ENCODE peak calls at places on chromosomes 2 and 18, in four cellular contexts. One of them, this sample, is unnamed.

GRCh38 chr2:206368933-206369569 is 74.3 kb upstream of the ADAM23 start:
- DNase-seq in CD8-positive, alpha-beta T cell: no peak
- DNase-seq in HCT116: no peak
- DNase-seq in esophagus squamous epithelium: no peak
- DNase-seq in this sample: no peak

GRCh38 chr18:78937166-78937565 is 42.5 kb upstream of the SALL3 start:
- DNase-seq in esophagus squamous epithelium: no peak
- DNase-seq in HCT116: no peak
- DNase-seq in CD8-positive, alpha-beta T cell: no peak
- DNase-seq in this sample: no peak

GRCh38 chr2:14715600-14715999 is 83.1 kb downstream of the LRATD1 start:
- DNase-seq in HCT116: no peak
- DNase-seq in esophagus squamous epithelium: no peak
- DNase-seq in CD8-positive, alpha-beta T cell: no peak
- DNase-seq in this sample: no peak

GRCh38 chr2:26724004-26724750 is 31.7 kb downstream of the KCNK3 start:
- DNase-seq in HCT116: peak; percentile 93
- DNase-seq in CD8-positive, alpha-beta T cell: no peak
- DNase-seq in esophagus squamous epithelium: no peak
- DNase-seq in this sample: peak; percentile 54

GRCh38 chr2:237254911-237255578 is 158.9 kb downstream of the COL6A3 start:
- DNase-seq in HCT116: no peak
- DNase-seq in esophagus squamous epithelium: no peak
- DNase-seq in CD8-positive, alpha-beta T cell: no peak
- DNase-seq in this sample: no peak

GRCh38 chr18:13217466-13217961 is 1.0 kb upstream of the LDLRAD4 start:
- DNase-seq in esophagus squamous epithelium: no peak
- DNase-seq in CD8-positive, alpha-beta T cell: peak; percentile 18
- DNase-seq in HCT116: no peak
- DNase-seq in this sample: no peak

GRCh38 chr18:25077933-25078707 is 273.8 kb downstream of the ZNF521 start:
- DNase-seq in esophagus squamous epithelium: no peak
- DNase-seq in HCT116: no peak
- DNase-seq in CD8-positive, alpha-beta T cell: no peak
- DNase-seq in this sample: no peak

GRCh38 chr2:175805442-175806114 is 196.5 kb downstream of the LNPK start:
- DNase-seq in esophagus squamous epithelium: no peak
- DNase-seq in CD8-positive, alpha-beta T cell: no peak
- DNase-seq in HCT116: no peak
- DNase-seq in this sample: no peak

GRCh38 chr2:230347659-230348305 is 20.8 kb downstream of the SP140L start:
- DNase-seq in esophagus squamous epithelium: no peak
- DNase-seq in CD8-positive, alpha-beta T cell: no peak
- DNase-seq in HCT116: no peak
- DNase-seq in this sample: peak; percentile 22

GRCh38 chr18:12296087-12296403 is 12.0 kb upstream of the TUBB6 start:
- DNase-seq in esophagus squamous epithelium: no peak
- DNase-seq in CD8-positive, alpha-beta T cell: no peak
- DNase-seq in HCT116: no peak
- DNase-seq in this sample: no peak

GRCh38 chr2:221570321-221571107 is 1.6 kb downstream of the EPHA4 start:
- DNase-seq in CD8-positive, alpha-beta T cell: no peak
- DNase-seq in esophagus squamous epithelium: no peak
- DNase-seq in HCT116: no peak
- DNase-seq in this sample: no peak

GRCh38 chr18:49362431-49362830 is 98.0 kb downstream of the DYM start:
- DNase-seq in CD8-positive, alpha-beta T cell: no peak
- DNase-seq in HCT116: no peak
- DNase-seq in esophagus squamous epithelium: no peak
- DNase-seq in this sample: no peak

GRCh38 chr2:6343076-6343475 is 522.6 kb downstream of the CMPK2 start:
- DNase-seq in CD8-positive, alpha-beta T cell: no peak
- DNase-seq in esophagus squamous epithelium: no peak
- DNase-seq in HCT116: no peak
- DNase-seq in this sample: no peak

GRCh38 chr2:172931923-172932520 is 143.6 kb upstream of the MAP3K20 start:
- DNase-seq in CD8-positive, alpha-beta T cell: peak; percentile 50
- DNase-seq in HCT116: peak; percentile 52
- DNase-seq in esophagus squamous epithelium: no peak
- DNase-seq in this sample: peak; percentile 41

GRCh38 chr2:62404948-62405347 is 101.0 kb downstream of the TMEM17 start:
- DNase-seq in CD8-positive, alpha-beta T cell: no peak
- DNase-seq in esophagus squamous epithelium: no peak
- DNase-seq in HCT116: no peak
- DNase-seq in this sample: no peak

GRCh38 chr2:66854304-66854703 is 419.4 kb downstream of the MEIS1 start:
- DNase-seq in CD8-positive, alpha-beta T cell: no peak
- DNase-seq in esophagus squamous epithelium: no peak
- DNase-seq in HCT116: no peak
- DNase-seq in this sample: no peak

GRCh38 chr2:66849128-66849527 is 414.2 kb downstream of the MEIS1 start:
- DNase-seq in HCT116: no peak
- DNase-seq in CD8-positive, alpha-beta T cell: no peak
- DNase-seq in esophagus squamous epithelium: no peak
- DNase-seq in this sample: no peak

GRCh38 chr2:66850406-66850805 is 415.5 kb downstream of the MEIS1 start:
- DNase-seq in CD8-positive, alpha-beta T cell: no peak
- DNase-seq in HCT116: no peak
- DNase-seq in esophagus squamous epithelium: no peak
- DNase-seq in this sample: no peak

GRCh38 chr2:66853585-66853984 is 418.7 kb downstream of the MEIS1 start:
- DNase-seq in HCT116: no peak
- DNase-seq in CD8-positive, alpha-beta T cell: no peak
- DNase-seq in esophagus squamous epithelium: no peak
- DNase-seq in this sample: no peak

DNA sequence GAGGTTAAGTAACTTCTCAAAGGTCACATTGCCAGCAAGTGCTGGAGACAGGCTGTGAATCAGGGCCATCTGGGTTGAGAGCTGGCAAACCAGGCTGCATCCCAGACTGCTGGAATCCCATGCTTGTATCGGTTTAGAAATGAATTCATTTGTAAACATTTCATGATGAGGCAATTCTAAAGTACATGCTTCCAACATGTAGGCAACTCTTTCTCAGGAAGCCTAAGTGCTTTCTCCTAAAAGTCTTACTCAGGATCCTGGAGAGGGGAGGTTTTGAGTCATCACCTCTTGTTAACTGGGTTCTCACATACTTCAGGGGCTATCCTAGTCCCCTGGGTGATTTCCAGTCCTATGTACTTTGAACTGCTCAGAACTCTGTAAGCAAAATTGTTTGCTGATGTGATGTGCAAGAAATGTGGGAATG is 416.5 kb downstream of the MEIS1 start:
- DNase-seq in CD8-positive, alpha-beta T cell: no peak
- DNase-seq in HCT116: no peak
- DNase-seq in esophagus squamous epithelium: no peak
- DNase-seq in this sample: no peak
- H3K27ac ChIP-seq in CD8-positive, alpha-beta T cell: no peak overlapping the region
- H3K27ac ChIP-seq in HCT116: no peak overlapping the region
- H3K27ac ChIP-seq in esophagus squamous epithelium: no peak overlapping the region
- H3K27ac ChIP-seq in this sample: no peak overlapping the region

DNA sequence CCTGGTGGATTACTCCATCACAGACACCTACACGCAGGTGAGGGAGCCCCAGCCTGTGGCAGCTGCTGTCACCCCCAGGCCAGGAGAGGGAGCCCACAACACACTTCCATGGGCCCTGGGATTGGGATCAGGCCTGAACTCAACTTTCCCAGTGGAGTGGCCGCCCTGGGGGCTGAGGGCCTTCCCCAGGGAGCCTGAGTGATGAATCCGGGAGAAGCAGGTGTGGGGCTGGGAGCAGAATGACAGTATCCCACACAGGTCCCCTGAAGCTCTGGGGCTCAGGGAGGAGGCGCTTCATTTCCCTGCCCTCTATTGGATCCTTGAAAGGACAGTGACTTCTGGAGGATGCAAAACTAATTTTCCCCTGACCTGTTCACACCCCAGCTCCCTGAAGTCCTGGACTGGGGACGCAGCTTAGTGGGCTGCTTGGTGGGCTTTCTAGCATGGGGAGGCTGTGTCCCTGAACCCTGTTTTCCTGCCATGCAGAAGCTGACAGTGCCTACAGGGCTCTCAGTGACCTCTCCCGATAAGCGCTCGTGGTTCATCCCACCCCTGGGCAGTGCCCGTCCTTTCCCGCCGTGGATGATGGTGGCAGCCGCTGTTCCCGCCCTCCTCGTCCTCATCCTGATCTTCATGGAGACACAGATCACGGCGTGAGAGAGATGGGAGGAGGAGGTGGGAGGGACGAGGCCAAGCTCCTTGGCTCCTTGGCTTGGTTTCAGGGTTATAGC is 11.0 kb downstream of the SLC4A3 start:
- DNase-seq in esophagus squamous epithelium: no peak
- DNase-seq in CD8-positive, alpha-beta T cell: no peak
- DNase-seq in HCT116: no peak
- DNase-seq in this sample: peak; percentile 30
- TF ChIP-seq CTCF in esophagus squamous epithelium: no peak
- TF ChIP-seq CTCF in CD8-positive, alpha-beta T cell: no peak
- TF ChIP-seq CTCF in HCT116: no peak
- TF ChIP-seq CTCF in this sample: no peak

DNA sequence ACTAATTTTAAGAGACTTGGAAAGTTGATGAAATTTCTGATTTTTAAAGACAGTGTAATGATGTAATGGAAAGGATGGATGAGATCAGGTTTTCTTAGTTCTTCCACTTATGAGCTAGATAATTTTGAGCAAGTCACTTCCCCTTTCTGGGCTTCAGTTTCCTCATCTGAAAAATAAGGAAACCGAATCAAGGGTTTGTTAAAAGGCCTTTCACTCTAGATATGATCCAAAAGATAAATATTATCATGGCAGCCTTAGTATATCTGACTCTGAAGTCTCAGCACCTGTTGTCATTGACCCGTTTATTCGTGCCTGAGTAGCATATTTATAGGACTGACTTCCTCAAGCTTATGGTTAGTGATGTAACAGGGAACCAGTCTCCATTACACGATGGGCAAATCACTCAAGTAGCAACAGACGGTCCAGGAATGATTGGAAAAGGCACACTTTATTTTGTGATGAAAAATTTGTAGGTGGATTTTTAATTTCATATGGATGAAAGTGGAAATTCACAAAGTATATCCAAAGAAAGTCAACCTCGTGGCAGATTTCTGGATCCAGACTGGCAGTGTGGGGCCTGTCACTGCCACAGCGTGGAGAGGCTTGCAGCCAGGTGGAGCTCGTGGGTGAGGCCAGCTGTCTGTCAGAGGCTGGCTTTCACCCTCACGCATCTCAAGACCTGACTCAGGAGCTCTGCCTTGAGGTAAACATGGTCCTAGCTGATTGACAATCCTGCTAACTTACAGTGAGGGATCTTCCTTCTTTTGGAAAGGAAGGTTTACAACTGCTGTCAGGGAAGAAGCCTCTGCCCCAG is 137.9 kb upstream of the CXCR4 start:
- DNase-seq in HCT116: no peak
- DNase-seq in CD8-positive, alpha-beta T cell: no peak
- DNase-seq in esophagus squamous epithelium: no peak
- DNase-seq in this sample: no peak
- H3K27ac ChIP-seq in HCT116: no peak overlapping the region
- H3K27ac ChIP-seq in CD8-positive, alpha-beta T cell: no peak overlapping the region
- H3K27ac ChIP-seq in esophagus squamous epithelium: no peak overlapping the region
- H3K27ac ChIP-seq in this sample: no peak overlapping the region

GRCh38 chr2:61135510-61135909 is 26.5 kb upstream of the C2orf74 start:
- DNase-seq in CD8-positive, alpha-beta T cell: no peak
- DNase-seq in HCT116: peak; percentile 13
- DNase-seq in esophagus squamous epithelium: no peak
- DNase-seq in this sample: peak; percentile 28
- TF ChIP-seq CTCF in CD8-positive, alpha-beta T cell: no peak
- TF ChIP-seq CTCF in HCT116: peak; percentile 63
- TF ChIP-seq CTCF in esophagus squamous epithelium: no peak
- TF ChIP-seq CTCF in this sample: peak; percentile 31

GRCh38 chr18:58859935-58860334 is 4.7 kb upstream of the ZNF532 start:
- DNase-seq in esophagus squamous epithelium: no peak
- DNase-seq in CD8-positive, alpha-beta T cell: no peak
- DNase-seq in HCT116: no peak
- DNase-seq in this sample: no peak
- H3K27ac ChIP-seq in esophagus squamous epithelium: peak overlapping the region; percentile 63
- H3K27ac ChIP-seq in CD8-positive, alpha-beta T cell: no peak overlapping the region
- H3K27ac ChIP-seq in HCT116: no peak overlapping the region
- H3K27ac ChIP-seq in this sample: no peak overlapping the region

DNA sequence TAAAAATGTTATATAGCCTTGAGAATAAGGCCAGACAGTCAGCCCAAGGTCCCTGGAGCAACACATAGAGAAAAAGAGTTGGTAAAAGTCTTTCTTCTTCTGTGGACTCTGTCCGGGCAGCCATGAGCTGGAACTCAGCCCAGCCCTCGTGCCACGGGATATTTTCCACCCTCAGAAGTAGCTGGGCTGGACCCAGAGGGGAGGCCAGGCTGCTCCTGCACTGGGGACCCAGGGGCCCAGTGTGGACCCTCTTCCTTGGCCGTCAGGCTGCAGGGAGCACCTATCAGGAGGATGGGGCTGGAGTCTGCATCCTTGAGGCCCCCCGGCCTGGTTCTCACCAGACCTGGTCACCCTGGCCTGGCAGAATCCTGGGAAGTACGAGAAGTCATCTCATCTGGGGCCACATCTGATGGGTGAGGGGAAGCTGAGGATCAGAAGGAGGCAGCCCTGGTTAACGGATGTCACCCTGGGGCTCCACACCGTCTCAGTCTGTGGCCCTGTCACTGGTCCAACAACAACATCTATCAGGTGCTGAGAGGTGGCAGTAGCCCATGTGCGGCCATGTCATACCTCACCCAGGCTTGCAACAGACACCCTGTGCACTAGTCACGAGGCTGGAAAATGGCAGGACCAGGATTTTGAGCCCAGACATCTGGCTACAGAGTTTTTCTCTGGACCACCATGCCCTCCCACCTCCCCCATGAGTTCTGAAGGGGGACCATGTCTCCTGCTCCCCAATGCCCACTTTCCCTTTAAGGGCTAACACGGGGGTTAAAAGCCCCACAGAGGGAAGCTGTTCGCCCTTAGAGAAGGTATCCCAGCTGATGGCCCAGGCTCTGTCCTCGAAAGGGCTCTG is 33.0 kb downstream of the SDC1 start:
- DNase-seq in HCT116: no peak
- DNase-seq in CD8-positive, alpha-beta T cell: no peak
- DNase-seq in esophagus squamous epithelium: no peak
- DNase-seq in this sample: no peak
- TF ChIP-seq CTCF in HCT116: no peak
- TF ChIP-seq CTCF in CD8-positive, alpha-beta T cell: no peak
- TF ChIP-seq CTCF in esophagus squamous epithelium: no peak
- TF ChIP-seq CTCF in this sample: no peak

GRCh38 chr2:56183643-56184499 is at the start of gene CCDC85A:
- DNase-seq in CD8-positive, alpha-beta T cell: peak; percentile 25
- DNase-seq in HCT116: peak; percentile 60
- DNase-seq in esophagus squamous epithelium: no peak
- DNase-seq in this sample: peak; percentile 78

GRCh38 chr2:56185101-56185581 is 1.4 kb downstream of the CCDC85A start:
- DNase-seq in CD8-positive, alpha-beta T cell: no peak
- DNase-seq in esophagus squamous epithelium: no peak
- DNase-seq in HCT116: no peak
- DNase-seq in this sample: no peak

GRCh38 chr2:56184500-56184996 is 758 bp downstream of the CCDC85A start:
- DNase-seq in esophagus squamous epithelium: no peak
- DNase-seq in HCT116: no peak
- DNase-seq in CD8-positive, alpha-beta T cell: no peak
- DNase-seq in this sample: no peak

GRCh38 chr2:56182420-56182819 is 1.4 kb upstream of the CCDC85A start:
- DNase-seq in esophagus squamous epithelium: no peak
- DNase-seq in CD8-positive, alpha-beta T cell: no peak
- DNase-seq in HCT116: no peak
- DNase-seq in this sample: no peak

GRCh38 chr2:56185582-56186046 is 1.8 kb downstream of the CCDC85A start:
- DNase-seq in CD8-positive, alpha-beta T cell: no peak
- DNase-seq in HCT116: no peak
- DNase-seq in esophagus squamous epithelium: no peak
- DNase-seq in this sample: no peak
- H3K27ac ChIP-seq in CD8-positive, alpha-beta T cell: no peak overlapping the region
- H3K27ac ChIP-seq in HCT116: no peak overlapping the region
- H3K27ac ChIP-seq in esophagus squamous epithelium: peak overlapping the region; percentile 49
- H3K27ac ChIP-seq in this sample: no peak overlapping the region

This sample was measured in RWPE1.